ENCODE peak calls at places on chromosome 5, in four cellular contexts. One of them, this sample, is unnamed.

GRCh38 chr5:103119067-103119764 is 722 bp downstream of the GIN1 start:
- DNase-seq in fibroblast of lung: peak
- DNase-seq in cardiac muscle cell: no peak
- DNase-seq in glomerular endothelial cell: no peak
- DNase-seq in this sample: peak

GRCh38 chr5:65778126-65778525 is 56.1 kb downstream of the NLN start:
- DNase-seq in glomerular endothelial cell: no peak
- DNase-seq in fibroblast of lung: no peak
- DNase-seq in cardiac muscle cell: no peak
- DNase-seq in this sample: no peak

GRCh38 chr5:150168864-150169263 is 2.3 kb downstream of the CDX1 start:
- DNase-seq in cardiac muscle cell: no peak
- DNase-seq in glomerular endothelial cell: no peak
- DNase-seq in fibroblast of lung: no peak
- DNase-seq in this sample: no peak

GRCh38 chr5:134249469-134250379 is 23.9 kb upstream of the PPP2CA start:
- DNase-seq in fibroblast of lung: peak
- DNase-seq in glomerular endothelial cell: no peak
- DNase-seq in cardiac muscle cell: peak
- DNase-seq in this sample: peak

GRCh38 chr5:1314564-1314982 is 19.7 kb upstream of the TERT start:
- DNase-seq in cardiac muscle cell: no peak
- DNase-seq in fibroblast of lung: no peak
- DNase-seq in glomerular endothelial cell: no peak
- DNase-seq in this sample: no peak

GRCh38 chr5:151550146-151550545 is 41.0 kb downstream of the FAT2 start:
- DNase-seq in fibroblast of lung: no peak
- DNase-seq in glomerular endothelial cell: no peak
- DNase-seq in cardiac muscle cell: no peak
- DNase-seq in this sample: no peak

GRCh38 chr5:167982-168660 is 23.2 kb upstream of the LRRC14B start:
- DNase-seq in cardiac muscle cell: peak
- DNase-seq in glomerular endothelial cell: peak
- DNase-seq in fibroblast of lung: peak
- DNase-seq in this sample: peak

GRCh38 chr5:80061005-80061404 is 25.9 kb downstream of the THBS4 start:
- DNase-seq in fibroblast of lung: no peak
- DNase-seq in cardiac muscle cell: no peak
- DNase-seq in glomerular endothelial cell: no peak
- DNase-seq in this sample: no peak

GRCh38 chr5:130168211-130168610 is 263.9 kb downstream of the CHSY3 start:
- DNase-seq in cardiac muscle cell: peak
- DNase-seq in fibroblast of lung: peak
- DNase-seq in glomerular endothelial cell: no peak
- DNase-seq in this sample: peak

This sample was measured in HCEC 1CT.